ENCODE peak calls at places on chromosome 5, in ten cellular contexts. D is endothelial cell of umbilical vein, T is stomach, B is GM12892, A is SK-N-SH, I is HCT116, K is transverse colon, Q is suprapubic skin, L is K562, F is H1. R is an unnamed sample.

GRCh38 chr5:120599576-120599975 is 135.5 kb downstream of the PRR16 start:
- DNase-seq in T (no peak), Q (no peak), A (no peak), B (no peak), F (no peak), I (no peak), K (no peak), L (no peak), D (no peak), R (no peak)

GRCh38 chr5:98750693-98751092 is 22.8 kb upstream of the RGMB start:
- DNase-seq in D (peak), Q (no peak), B (no peak), L (no peak), I (no peak), F (no peak), K (no peak), T (no peak), A (no peak), R (no peak)

GRCh38 chr5:78591227-78591626 is 57.3 kb downstream of the LHFPL2 start:
- DNase-seq in T (no peak), F (no peak), D (peak), A (no peak), B (no peak), I (peak), K (no peak), L (no peak), Q (no peak), R (no peak)

GRCh38 chr5:145396888-145397287 is 438.3 kb downstream of the PRELID2 start:
- DNase-seq in I (no peak), Q (no peak), D (no peak), L (no peak), B (no peak), F (no peak), A (no peak), T (no peak), K (no peak), R (no peak)

GRCh38 chr5:130138406-130139060 is 234.3 kb downstream of the CHSY3 start:
- DNase-seq in B (no peak), T (no peak), K (no peak), I (no peak), F (no peak), L (no peak), Q (no peak), D (no peak), A (no peak), R (no peak)

GRCh38 chr5:80308526-80308925 is 11.3 kb upstream of the SPZ1 start:
- DNase-seq in Q (no peak), F (no peak), L (no peak), A (no peak), T (no peak), B (no peak), I (no peak), K (no peak), D (no peak), R (no peak)

GRCh38 chr5:56663523-56663922 is 151.8 kb upstream of the MAP3K1 start:
- DNase-seq in D (no peak), K (no peak), T (no peak), F (no peak), I (no peak), L (no peak), Q (no peak), B (no peak), A (no peak), R (no peak)

GRCh38 chr5:127993476-127993875 is 90.1 kb upstream of the SLC12A2 start:
- DNase-seq in T (no peak), A (no peak), B (no peak), K (no peak), F (no peak), Q (no peak), I (no peak), D (no peak), L (no peak), R (no peak)

GRCh38 chr5:71533614-71534013 is 53.5 kb upstream of the MCCC2 start:
- DNase-seq in T (no peak), F (no peak), A (no peak), B (no peak), D (peak), L (no peak), Q (no peak), K (no peak), I (peak), R (no peak)

GRCh38 chr5:59133801-59134261 is 551.0 kb downstream of the RAB3C start:
- DNase-seq in F (no peak), I (no peak), T (no peak), B (no peak), L (no peak), Q (no peak), D (no peak), A (no peak), K (no peak), R (no peak)

GRCh38 chr5:45521067-45521466 is 175.1 kb downstream of the HCN1 start:
- DNase-seq in I (peak), A (no peak), T (no peak), K (peak), B (no peak), Q (no peak), F (peak), D (peak), L (no peak), R (no peak)

GRCh38 chr5:61256474-61256873 is 75.6 kb upstream of the ZSWIM6 start:
- DNase-seq in T (peak), A (no peak), I (no peak), B (no peak), D (peak), Q (no peak), L (no peak), K (peak), F (no peak), R (no peak)

GRCh38 chr5:74725331-74725730 is 40.3 kb downstream of the HEXB start:
- DNase-seq in L (no peak), K (no peak), T (no peak), A (no peak), Q (no peak), I (no peak), D (no peak), F (no peak), B (no peak), R (no peak)

GRCh38 chr5:6762116-6762515 is 48.9 kb downstream of the TENT4A start:
- DNase-seq in F (no peak), K (no peak), Q (peak), B (no peak), T (no peak), A (no peak), L (no peak), D (no peak), I (no peak), R (no peak)

GRCh38 chr5:56838409-56839039 is 23.2 kb downstream of the MAP3K1 start:
- DNase-seq in A (no peak), K (no peak), F (no peak), T (no peak), I (no peak), B (no peak), L (no peak), Q (no peak), D (peak), R (no peak)

GRCh38 chr5:39652036-39652435 is 227.3 kb upstream of the DAB2 start:
- DNase-seq in D (no peak), B (no peak), Q (no peak), K (no peak), A (no peak), T (no peak), I (no peak), L (no peak), F (no peak), R (no peak)

GRCh38 chr5:25393321-25393720 is 748.5 kb upstream of the CDH10 start:
- DNase-seq in B (no peak), A (no peak), Q (no peak), T (no peak), D (no peak), F (no peak), I (no peak), K (no peak), L (no peak), R (no peak)

GRCh38 chr5:67021522-67022316 is 174.9 kb downstream of the CD180 start:
- DNase-seq in K (no peak), D (no peak), A (no peak), T (no peak), B (no peak), L (no peak), I (no peak), F (no peak), Q (no peak), R (no peak)

GRCh38 chr5:142770650-142771609 is 753 bp downstream of the ARHGAP26 start:
- DNase-seq in T (peak), K (peak), D (peak), A (peak), L (peak), I (no peak), Q (peak), B (peak), F (no peak), R (peak)

GRCh38 chr5:122170630-122171029 is 41.3 kb downstream of the ZNF474 start:
- DNase-seq in F (no peak), T (no peak), B (no peak), L (peak), A (no peak), I (no peak), D (peak), Q (no peak), K (no peak), R (no peak)

GRCh38 chr5:171980729-171981128 is 25.7 kb downstream of the FBXW11 start:
- DNase-seq in A (no peak), D (no peak), L (no peak), F (peak), Q (no peak), K (no peak), B (no peak), T (no peak), I (no peak), R (no peak)

GRCh38 chr5:74954919-74955318 is 88.7 kb upstream of the FAM169A start:
- DNase-seq in B (no peak), L (no peak), A (no peak), F (no peak), I (no peak), K (no peak), T (no peak), D (peak), Q (no peak), R (no peak)

GRCh38 chr5:63439537-63439936 is 522.7 kb downstream of the HTR1A start:
- DNase-seq in A (no peak), K (no peak), B (no peak), F (no peak), T (no peak), L (no peak), Q (no peak), D (no peak), I (no peak), R (no peak)

GRCh38 chr5:9382511-9382910 is 163.4 kb downstream of the SEMA5A start:
- DNase-seq in B (no peak), L (no peak), Q (no peak), K (no peak), F (no peak), T (no peak), I (no peak), D (no peak), A (no peak), R (no peak)

GRCh38 chr5:77991084-77991483 is 214.9 kb upstream of the TBCA start:
- DNase-seq in I (no peak), F (no peak), K (no peak), L (no peak), D (no peak), Q (no peak), T (no peak), B (no peak), A (no peak), R (no peak)

DNA sequence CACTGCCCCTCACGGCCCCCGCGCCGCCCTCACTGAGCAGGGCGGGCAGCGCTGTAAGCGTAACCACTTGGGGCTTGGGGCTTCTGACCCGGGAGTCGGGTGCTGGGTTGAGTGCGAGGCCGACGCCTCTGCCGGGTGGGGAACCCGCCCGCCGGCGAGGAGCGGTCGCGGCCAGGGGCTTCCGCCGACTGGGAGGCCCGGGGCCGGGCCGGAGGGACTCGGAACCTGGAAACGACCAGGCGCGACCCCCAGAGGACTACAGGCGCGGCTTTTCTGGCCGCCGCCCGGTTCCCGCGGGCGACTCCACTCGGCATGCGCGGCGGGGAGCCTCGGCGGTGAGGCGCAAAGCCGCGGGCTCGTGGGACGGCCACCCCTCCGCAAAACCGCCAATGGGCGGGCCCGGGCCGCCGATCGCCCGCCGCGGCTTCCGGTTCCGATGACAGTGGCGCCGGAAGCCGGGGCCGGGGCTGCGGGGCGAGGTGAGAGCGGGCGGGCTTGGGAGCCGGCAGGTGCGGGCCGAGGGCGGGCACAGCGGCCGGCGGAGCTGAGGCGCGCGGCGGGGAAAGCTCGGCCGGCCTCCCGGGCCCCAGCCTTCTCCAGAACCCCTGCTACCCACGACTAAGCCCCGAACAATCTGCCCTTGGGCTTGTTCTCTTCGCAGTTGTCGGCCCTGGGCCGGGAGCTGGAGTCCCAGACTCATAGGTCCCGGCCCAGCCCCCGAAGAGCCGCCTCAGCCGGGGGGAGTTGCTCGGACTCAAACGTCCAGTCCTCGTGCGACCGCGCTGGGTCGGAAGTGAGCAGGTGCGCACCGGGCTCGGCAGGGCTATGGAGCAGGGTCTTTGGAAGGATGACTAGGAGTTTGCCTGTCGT is at the start of gene RMND5B:
- DNase-seq in T (peak), Q (peak), I (peak), A (peak), K (peak), B (peak), L (peak), F (no peak), D (peak), R (peak)
- TF ChIP-seq POLR2AphosphoS5 in T (peak), Q (no peak), I (peak), A (peak), K (peak), B (peak), L (peak), F (peak), D (peak), R (no peak)

GRCh38 chr5:179616002-179616594 is 7.4 kb downstream of the HNRNPH1 start:
- DNase-seq in D (no peak), A (no peak), T (no peak), K (no peak), L (peak), F (no peak), Q (peak), I (no peak), B (no peak), R (no peak)
- TF ChIP-seq POLR2AphosphoS5 in D (no peak), A (no peak), T (no peak), K (no peak), L (peak), F (no peak), Q (no peak), I (no peak), B (peak), R (peak)

GRCh38 chr5:55601209-55601618 is 66.5 kb upstream of the PLPP1 start:
- DNase-seq in D (peak), Q (peak), I (no peak), L (no peak), A (no peak), B (no peak), K (peak), T (peak), F (no peak), R (no peak)

GRCh38 chr5:55600086-55600485 is 65.3 kb upstream of the PLPP1 start:
- DNase-seq in L (no peak), I (no peak), A (no peak), Q (no peak), D (no peak), B (no peak), F (no peak), T (no peak), K (no peak), R (no peak)

GRCh38 chr5:55603947-55604346 is 69.2 kb upstream of the PLPP1 start:
- DNase-seq in B (no peak), L (no peak), D (no peak), F (no peak), T (no peak), K (no peak), I (no peak), A (no peak), Q (no peak), R (no peak)

GRCh38 chr5:55599148-55600050 is 64.6 kb upstream of the PLPP1 start:
- DNase-seq in L (no peak), A (no peak), I (no peak), B (no peak), F (no peak), D (peak), Q (no peak), T (no peak), K (no peak), R (no peak)

DNA sequence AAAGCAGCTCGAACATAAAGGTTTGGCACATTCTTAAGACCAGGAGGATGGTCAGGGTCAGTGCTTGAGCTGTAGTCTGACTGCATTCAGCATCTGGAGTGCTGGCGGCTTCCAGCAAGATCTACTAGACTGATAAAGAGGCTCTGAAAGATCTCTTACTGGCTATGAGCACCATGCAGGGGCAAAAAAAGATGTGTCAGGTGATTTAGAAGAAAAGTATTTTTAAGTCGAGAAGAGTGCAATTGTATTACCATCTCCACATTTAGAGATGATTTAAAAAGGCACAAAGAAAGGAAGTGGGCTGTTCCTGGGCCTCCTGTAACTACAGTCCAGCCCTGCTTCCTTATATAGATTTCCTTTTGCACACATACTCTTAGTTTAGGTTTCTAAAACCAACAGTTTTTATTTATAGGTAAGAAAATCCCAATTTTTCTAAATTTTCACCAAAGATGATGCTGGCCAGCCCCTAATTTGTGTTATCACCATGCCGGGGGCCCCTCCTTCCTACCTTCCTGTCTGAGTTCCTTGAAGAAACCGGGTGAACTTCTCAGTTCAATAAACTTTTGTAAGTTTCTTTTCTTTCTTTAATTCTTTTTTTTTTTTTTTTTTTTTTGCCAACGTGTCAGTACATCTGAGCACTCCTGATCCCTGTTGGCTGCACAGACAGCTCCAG is 65.9 kb upstream of the PLPP1 start:
- DNase-seq in A (peak), T (no peak), L (no peak), F (no peak), I (no peak), D (peak), K (no peak), B (no peak), Q (no peak), R (peak)
- TF ChIP-seq POLR2AphosphoS5 in A (peak), T (no peak), L (no peak), F (no peak), I (no peak), D (peak), K (no peak), B (no peak), Q (no peak), R (no peak)

GRCh38 chr5:102049517-102049916 is 246.6 kb downstream of the SLCO4C1 start:
- DNase-seq in D (no peak), B (no peak), Q (no peak), L (no peak), I (no peak), F (no peak), K (no peak), T (no peak), A (no peak), R (no peak)
- TF ChIP-seq POLR2AphosphoS5 in D (no peak), B (no peak), Q (no peak), L (no peak), I (no peak), F (no peak), K (no peak), T (no peak), A (no peak), R (no peak)

DNA sequence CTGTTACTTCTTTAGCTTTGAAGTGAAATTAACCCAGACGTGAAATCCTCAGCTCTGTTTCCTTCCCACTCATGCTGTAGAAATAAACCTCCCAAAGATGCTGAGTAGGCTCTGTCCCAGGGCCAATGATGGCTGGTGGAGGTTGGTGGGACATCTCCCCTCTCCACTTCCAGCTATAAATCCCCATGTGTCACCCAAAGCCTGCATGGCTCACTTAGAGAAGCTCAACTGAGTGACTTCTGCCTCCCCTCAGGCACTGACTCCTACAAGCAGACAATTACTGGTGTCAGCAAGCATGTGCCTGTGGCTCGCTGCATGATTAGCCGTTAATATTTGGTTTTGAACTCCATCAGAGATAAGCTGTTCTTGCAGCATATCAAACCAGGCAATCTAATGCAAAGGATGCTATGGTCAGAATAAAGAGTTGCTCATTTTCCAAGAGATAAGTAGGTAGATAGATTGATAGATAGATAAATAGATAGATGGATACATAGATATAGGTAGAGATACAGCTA is 569.5 kb upstream of the WWC1 start:
- DNase-seq in T (no peak), K (no peak), I (no peak), D (no peak), B (no peak), A (peak), L (no peak), Q (no peak), F (no peak), R (no peak)
- TF ChIP-seq POLR2AphosphoS5 in T (no peak), K (no peak), I (no peak), D (no peak), B (no peak), A (no peak), L (no peak), Q (no peak), F (no peak), R (no peak)

DNA sequence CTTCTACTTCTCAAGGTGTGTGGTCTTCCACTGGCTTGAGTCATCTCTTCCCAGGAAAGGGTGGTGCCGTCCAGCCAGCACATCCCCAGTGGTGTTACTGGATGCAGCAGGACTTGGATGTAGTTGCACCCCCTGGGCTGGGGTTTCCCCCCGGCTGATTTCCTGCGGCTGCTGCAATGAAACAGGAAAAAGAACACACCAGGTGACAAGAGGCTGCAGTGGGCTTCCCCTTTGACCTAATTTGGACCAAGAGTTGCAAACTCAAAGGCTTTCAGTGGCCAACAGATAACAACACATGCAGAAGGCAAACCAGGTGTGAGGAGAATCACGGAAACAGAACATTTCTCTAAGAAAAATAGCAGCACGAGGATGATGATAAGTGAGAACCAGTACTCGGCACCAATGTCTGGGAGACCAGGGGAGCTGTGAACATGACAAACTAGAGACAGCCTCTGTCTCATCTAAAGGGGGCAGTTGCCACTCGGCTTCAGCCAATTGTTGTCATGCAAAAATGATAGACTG is 83.7 kb downstream of the PDE6A start:
- DNase-seq in A (no peak), Q (no peak), K (no peak), B (peak), I (no peak), T (no peak), F (peak), D (no peak), L (no peak), R (peak)
- TF ChIP-seq POLR2AphosphoS5 in A (no peak), Q (no peak), K (no peak), B (no peak), I (no peak), T (no peak), F (no peak), D (no peak), L (no peak), R (no peak)

R was measured in GM12891.